ENCODE peak calls at places on chromosome 16, in five cellular contexts. F is CD4-positive, CD25-positive, alpha-beta regulatory T cell; S is A673; Z is left ventricle myocardium inferior; N is naive thymus-derived CD4-positive, alpha-beta T cell. U is an unnamed sample.

GRCh38 chr16:74264806-74265205 is 31.8 kb upstream of the PSMD7 start:
- DNase-seq in F (no peak), S (no peak), Z (no peak), N (no peak), U (no peak)

GRCh38 chr16:85304337-85304736 is 192.1 kb upstream of the CIBAR2 start:
- DNase-seq in F (no peak), S (no peak), Z (no peak), N (no peak), U (no peak)

GRCh38 chr16:11045846-11046245 is 101.5 kb downstream of the CLEC16A start:
- DNase-seq in F (no peak), S (no peak), Z (no peak), N (no peak), U (peak; percentile 58)

GRCh38 chr16:56357291-56357764 is 68.0 kb downstream of the AMFR start:
- DNase-seq in F (no peak), S (no peak), Z (peak; percentile 7), N (no peak), U (peak; percentile 66)

GRCh38 chr16:72554935-72555334 is 383.0 kb upstream of the PMFBP1 start:
- DNase-seq in F (no peak), S (no peak), Z (no peak), N (no peak), U (no peak)

GRCh38 chr16:11446566-11447119 is 101.4 kb downstream of the RMI2 start:
- DNase-seq in F (no peak), S (no peak), Z (no peak), N (no peak), U (no peak)

GRCh38 chr16:49528035-49528434 is 154.4 kb downstream of the C16orf78 start:
- DNase-seq in F (no peak), S (peak; percentile 35), Z (no peak), N (peak; percentile 7), U (no peak)

GRCh38 chr16:29745853-29746345 is at the start of gene C16orf54:
- DNase-seq in F (peak; percentile 86), S (no peak), Z (peak; percentile 70), N (peak; percentile 98), U (peak; percentile 76)

DNA sequence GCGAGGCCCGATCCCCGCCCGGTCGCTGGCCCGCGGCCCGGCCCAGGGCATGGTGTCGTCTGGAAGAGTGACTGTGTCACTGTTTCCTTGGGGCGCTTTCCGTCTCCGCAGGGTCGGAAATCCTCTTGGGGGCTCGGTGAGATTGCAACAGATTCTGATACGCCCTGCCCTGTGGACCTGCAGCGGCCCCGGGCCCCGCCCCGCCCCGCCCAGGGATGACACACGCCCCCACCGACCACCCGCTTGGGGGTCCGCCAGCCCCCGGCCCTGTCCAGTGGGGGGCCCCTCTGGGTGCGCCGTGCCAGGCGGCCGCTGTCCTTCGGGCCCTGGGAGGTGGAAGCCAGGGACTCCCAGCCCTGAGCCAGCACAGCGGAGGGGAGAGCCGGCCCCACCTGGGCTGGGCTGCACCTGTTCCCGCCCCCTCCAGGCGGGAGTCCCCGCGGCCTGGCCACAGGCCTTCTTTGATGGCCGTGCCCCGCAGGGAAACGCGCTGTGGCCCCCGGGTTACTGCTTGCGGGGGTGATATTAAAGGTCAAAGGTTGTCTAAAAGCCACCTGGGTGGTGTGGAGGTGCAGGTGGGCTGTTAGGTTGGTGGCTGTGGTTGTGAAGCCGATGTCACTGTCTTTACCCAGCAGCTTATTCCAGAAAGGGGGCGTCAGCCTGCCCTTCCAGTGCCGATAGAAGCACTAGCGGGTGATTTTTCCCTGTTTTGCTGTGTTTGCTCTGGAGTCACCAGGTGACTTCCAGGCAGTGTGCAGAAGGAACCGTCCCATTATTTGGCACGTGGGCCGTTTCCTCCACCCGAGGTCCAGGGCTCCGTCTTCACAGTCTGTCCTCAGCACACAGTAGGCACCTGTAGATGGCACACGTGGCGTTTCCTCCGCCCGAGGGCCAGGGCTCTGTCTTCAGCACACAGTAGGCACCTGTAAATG is 752 bp downstream of the TBC1D24 start:
- DNase-seq in F (no peak), S (peak; percentile 47), Z (no peak), N (no peak), U (no peak)
- H3K27ac ChIP-seq in F (no peak overlapping the region), S (peak overlapping the region; percentile 59), Z (peak overlapping the region; percentile 91), N (peak overlapping the region; percentile 35), U (peak overlapping the region; percentile 9)

GRCh38 chr16:3186946-3187690 is 886 bp upstream of the OR1F1 start:
- DNase-seq in F (no peak), S (no peak), Z (no peak), N (no peak), U (no peak)
- H3K9me3 ChIP-seq in F (no peaks in the 10 kb centered on the region), S (no peaks in the 10 kb centered on the region), Z (no peaks in the 10 kb centered on the region), N (no peaks in the 10 kb centered on the region), U (no peaks in the 10 kb centered on the region)

GRCh38 chr16:1429631-1430030 is 1.2 kb upstream of the PERCC1 start:
- DNase-seq in F (no peak), S (no peak), Z (no peak), N (no peak), U (no peak)

GRCh38 chr16:1426734-1427451 is 4.0 kb upstream of the PERCC1 start:
- DNase-seq in F (no peak), S (no peak), Z (no peak), N (no peak), U (no peak)

GRCh38 chr16:1428511-1428910 is 2.4 kb upstream of the PERCC1 start:
- DNase-seq in F (no peak), S (no peak), Z (no peak), N (no peak), U (no peak)

GRCh38 chr16:1429026-1429425 is 1.9 kb upstream of the PERCC1 start:
- DNase-seq in F (no peak), S (no peak), Z (no peak), N (no peak), U (no peak)

DNA sequence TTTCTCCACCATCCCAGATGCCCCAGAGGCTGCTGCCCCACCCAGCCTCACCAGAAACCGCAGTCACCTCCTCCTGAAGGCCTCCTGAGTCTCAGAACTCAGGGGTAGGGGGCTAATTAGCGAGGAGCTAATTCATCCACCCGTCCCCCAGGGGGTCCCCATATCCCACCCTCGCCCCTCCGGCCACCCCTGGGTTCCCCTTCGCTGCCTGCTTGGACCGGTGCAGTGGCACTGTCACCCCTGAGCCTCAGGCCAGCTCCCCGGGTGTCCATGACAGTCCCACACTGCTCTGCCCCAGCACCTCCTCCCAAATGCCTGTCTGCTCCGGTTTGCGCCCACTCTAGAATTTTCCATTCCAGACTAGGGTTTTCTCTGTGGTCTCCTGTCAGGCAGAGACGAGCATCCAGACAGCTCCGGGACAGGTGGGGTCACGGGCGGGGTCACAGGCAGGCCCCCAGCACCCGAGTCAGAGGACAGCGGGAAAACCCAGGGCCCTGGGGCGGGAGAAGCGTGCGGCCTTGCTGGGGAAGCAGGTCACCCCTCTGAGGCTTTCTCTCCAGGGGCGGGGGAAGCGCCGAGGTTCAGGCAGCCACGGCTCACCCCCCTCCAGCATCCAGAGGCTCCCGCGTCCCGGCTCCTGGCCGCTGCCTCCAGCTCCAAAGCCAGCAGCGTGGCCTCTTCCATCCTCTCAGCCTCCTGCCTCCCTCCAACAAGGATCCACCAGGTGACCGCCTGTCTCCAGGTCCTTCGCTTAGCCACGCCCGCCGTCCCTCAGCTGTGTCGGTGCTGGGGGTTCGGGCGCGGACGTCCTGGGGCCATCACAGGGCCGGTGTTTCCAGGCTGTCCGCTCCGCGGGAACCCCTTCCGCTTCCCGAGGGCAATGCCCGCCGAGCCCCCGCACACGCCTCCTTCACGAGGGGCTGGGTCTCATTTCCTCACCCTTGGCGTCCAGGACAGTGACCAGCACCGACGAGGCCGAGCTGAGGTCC is 3.1 kb upstream of the PERCC1 start:
- DNase-seq in F (no peak), S (no peak), Z (no peak), N (no peak), U (no peak)
- H3K27ac ChIP-seq in F (no peak overlapping the region), S (no peak overlapping the region), Z (no peak overlapping the region), N (no peak overlapping the region), U (no peak overlapping the region)

GRCh38 chr16:23710504-23710903 is 2.5 kb downstream of the ERN2 start:
- DNase-seq in F (no peak), S (no peak), Z (no peak), N (no peak), U (peak; percentile 4)

GRCh38 chr16:23711785-23712184 is 1.2 kb downstream of the ERN2 start:
- DNase-seq in F (no peak), S (no peak), Z (no peak), N (no peak), U (no peak)

GRCh38 chr16:23710008-23710407 is 3.0 kb downstream of the ERN2 start:
- DNase-seq in F (no peak), S (no peak), Z (no peak), N (no peak), U (peak; percentile 1)

GRCh38 chr16:23709536-23709935 is 3.5 kb downstream of the ERN2 start:
- DNase-seq in F (no peak), S (no peak), Z (no peak), N (no peak), U (no peak)

GRCh38 chr16:23712976-23713375 is at the start of gene ERN2:
- DNase-seq in F (no peak), S (no peak), Z (no peak), N (no peak), U (no peak)
- H3K9me3 ChIP-seq in F (peaks cover 6% of the 10 kb centered on the region), S (peaks cover 4% of the 10 kb centered on the region), Z (peaks cover 20% of the 10 kb centered on the region), N (no peaks in the 10 kb centered on the region), U (no peaks in the 10 kb centered on the region)

DNA sequence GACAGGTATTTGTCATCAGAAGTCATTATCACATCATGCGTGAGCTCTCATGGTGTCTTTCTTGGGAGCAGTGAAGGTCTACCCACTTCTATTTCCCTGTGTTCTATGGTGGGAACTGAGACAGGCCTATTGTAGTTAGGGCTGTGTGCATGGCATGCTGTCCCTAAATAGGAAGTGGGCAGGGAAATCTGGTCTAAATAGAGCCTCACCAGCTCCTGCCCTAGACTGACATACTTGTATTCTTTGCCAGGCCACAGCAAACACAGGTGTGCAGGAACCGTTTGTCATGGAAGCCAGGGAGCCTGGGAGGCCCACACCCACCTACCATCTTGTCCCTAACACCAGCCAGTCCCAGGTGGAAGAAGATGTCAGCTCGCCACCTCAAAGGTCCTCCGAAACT is 10.1 kb downstream of the SLC7A6 start:
- DNase-seq in F (no peak), S (no peak), Z (no peak), N (no peak), U (no peak)
- H3K27ac ChIP-seq in F (peak overlapping the region; percentile 82), S (no peak overlapping the region), Z (peak overlapping the region; percentile 99), N (peak overlapping the region; percentile 83), U (peak overlapping the region; percentile 73)

DNA sequence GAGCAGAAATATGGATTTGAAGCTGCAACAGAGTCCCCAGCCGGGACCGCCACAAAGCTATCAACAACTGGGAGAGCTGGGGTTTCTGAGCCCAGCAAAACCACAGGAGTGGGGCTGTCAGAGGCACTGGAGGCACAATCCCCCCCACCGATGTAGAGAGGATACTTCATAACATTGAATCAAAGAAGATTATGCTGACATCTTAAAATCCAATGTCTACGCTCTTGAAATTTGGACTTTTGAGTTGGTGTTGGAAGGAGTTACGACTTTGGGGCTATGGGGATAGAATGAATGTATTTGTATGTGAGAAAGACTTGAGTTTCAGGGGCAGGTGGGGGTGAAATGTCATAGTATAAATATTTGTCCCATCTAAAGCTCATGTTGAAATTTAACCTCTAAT is 1121.6 kb upstream of the CDH8 start:
- DNase-seq in F (no peak), S (no peak), Z (no peak), N (no peak), U (no peak)
- H3K9me3 ChIP-seq in F (peaks cover 6% of the 10 kb centered on the region), S (no peaks in the 10 kb centered on the region), Z (no peaks in the 10 kb centered on the region), N (no peaks in the 10 kb centered on the region), U (no peaks in the 10 kb centered on the region)